ENCODE peak calls at places on chromosome X, in seven cellular contexts. One of them, this sample, is unnamed.

GRCh38 chrX:130981836-130982235 is 76.3 kb upstream of the ARHGAP36 start:
- DNase-seq in mesothelial cell of epicardium: no peak
- DNase-seq in CD8-positive, alpha-beta T cell: no peak
- DNase-seq in GM13977: no peak
- DNase-seq in foreskin fibroblast: peak; percentile 1
- DNase-seq in left ventricle myocardium inferior: no peak
- DNase-seq in kidney epithelial cell: no peak
- DNase-seq in this sample: no peak

GRCh38 chrX:9204560-9204959 is 170.6 kb upstream of the FAM9B start:
- DNase-seq in kidney epithelial cell: no peak
- DNase-seq in CD8-positive, alpha-beta T cell: no peak
- DNase-seq in left ventricle myocardium inferior: no peak
- DNase-seq in mesothelial cell of epicardium: no peak
- DNase-seq in GM13977: no peak
- DNase-seq in foreskin fibroblast: peak; percentile 52
- DNase-seq in this sample: no peak

GRCh38 chrX:108261541-108262218 is 170.1 kb downstream of the ATG4A start:
- DNase-seq in mesothelial cell of epicardium: no peak
- DNase-seq in left ventricle myocardium inferior: no peak
- DNase-seq in kidney epithelial cell: no peak
- DNase-seq in CD8-positive, alpha-beta T cell: no peak
- DNase-seq in foreskin fibroblast: peak; percentile 80
- DNase-seq in GM13977: no peak
- DNase-seq in this sample: no peak

GRCh38 chrX:17788439-17788838 is 51.1 kb downstream of the SCML1 start:
- DNase-seq in left ventricle myocardium inferior: no peak
- DNase-seq in foreskin fibroblast: peak; percentile 71
- DNase-seq in GM13977: peak; percentile 60
- DNase-seq in mesothelial cell of epicardium: no peak
- DNase-seq in CD8-positive, alpha-beta T cell: peak; percentile 1
- DNase-seq in kidney epithelial cell: peak; percentile 5
- DNase-seq in this sample: no peak

GRCh38 chrX:7586126-7586525 is 256.8 kb upstream of the VCX start:
- DNase-seq in GM13977: peak; percentile 44
- DNase-seq in CD8-positive, alpha-beta T cell: no peak
- DNase-seq in left ventricle myocardium inferior: no peak
- DNase-seq in foreskin fibroblast: peak; percentile 66
- DNase-seq in kidney epithelial cell: no peak
- DNase-seq in mesothelial cell of epicardium: no peak
- DNase-seq in this sample: no peak

GRCh38 chrX:41931591-41931990 is 8.2 kb upstream of the CASK start:
- DNase-seq in foreskin fibroblast: no peak
- DNase-seq in left ventricle myocardium inferior: no peak
- DNase-seq in GM13977: no peak
- DNase-seq in CD8-positive, alpha-beta T cell: no peak
- DNase-seq in kidney epithelial cell: no peak
- DNase-seq in mesothelial cell of epicardium: no peak
- DNase-seq in this sample: no peak

GRCh38 chrX:135384161-135384836 is 37.4 kb upstream of the SMIM10L2A start:
- DNase-seq in left ventricle myocardium inferior: no peak
- DNase-seq in foreskin fibroblast: no peak
- DNase-seq in GM13977: no peak
- DNase-seq in mesothelial cell of epicardium: no peak
- DNase-seq in kidney epithelial cell: no peak
- DNase-seq in CD8-positive, alpha-beta T cell: peak; percentile 4
- DNase-seq in this sample: no peak

GRCh38 chrX:78886550-78886949 is 58.6 kb upstream of the P2RY10 start:
- DNase-seq in foreskin fibroblast: peak; percentile 30
- DNase-seq in mesothelial cell of epicardium: no peak
- DNase-seq in left ventricle myocardium inferior: no peak
- DNase-seq in CD8-positive, alpha-beta T cell: no peak
- DNase-seq in kidney epithelial cell: no peak
- DNase-seq in GM13977: peak; percentile 16
- DNase-seq in this sample: no peak

GRCh38 chrX:26783512-26784225 is 567.7 kb downstream of the MAGEB5 start:
- DNase-seq in CD8-positive, alpha-beta T cell: no peak
- DNase-seq in foreskin fibroblast: peak; percentile 8
- DNase-seq in kidney epithelial cell: no peak
- DNase-seq in mesothelial cell of epicardium: no peak
- DNase-seq in left ventricle myocardium inferior: no peak
- DNase-seq in GM13977: no peak
- DNase-seq in this sample: no peak

GRCh38 chrX:73962948-73963347 is 341.0 kb upstream of the ZCCHC13 start:
- DNase-seq in GM13977: no peak
- DNase-seq in mesothelial cell of epicardium: no peak
- DNase-seq in left ventricle myocardium inferior: no peak
- DNase-seq in CD8-positive, alpha-beta T cell: no peak
- DNase-seq in foreskin fibroblast: no peak
- DNase-seq in kidney epithelial cell: no peak
- DNase-seq in this sample: no peak

GRCh38 chrX:117094149-117094548 is 631.4 kb upstream of the CT83 start:
- DNase-seq in foreskin fibroblast: no peak
- DNase-seq in kidney epithelial cell: no peak
- DNase-seq in mesothelial cell of epicardium: no peak
- DNase-seq in left ventricle myocardium inferior: no peak
- DNase-seq in GM13977: no peak
- DNase-seq in CD8-positive, alpha-beta T cell: no peak
- DNase-seq in this sample: no peak

GRCh38 chrX:134679644-134680043 is 21.4 kb upstream of the PLAC1 start:
- DNase-seq in foreskin fibroblast: no peak
- DNase-seq in CD8-positive, alpha-beta T cell: no peak
- DNase-seq in left ventricle myocardium inferior: no peak
- DNase-seq in mesothelial cell of epicardium: no peak
- DNase-seq in GM13977: no peak
- DNase-seq in kidney epithelial cell: no peak
- DNase-seq in this sample: no peak

GRCh38 chrX:150200820-150201287 is 162.3 kb upstream of the MAMLD1 start:
- DNase-seq in kidney epithelial cell: peak; percentile 95
- DNase-seq in CD8-positive, alpha-beta T cell: no peak
- DNase-seq in GM13977: peak; percentile 63
- DNase-seq in mesothelial cell of epicardium: peak; percentile 43
- DNase-seq in left ventricle myocardium inferior: no peak
- DNase-seq in foreskin fibroblast: peak; percentile 96
- DNase-seq in this sample: peak; percentile 90

GRCh38 chrX:10648608-10649007 is 28.2 kb upstream of the MID1 start:
- DNase-seq in GM13977: no peak
- DNase-seq in foreskin fibroblast: peak; percentile 88
- DNase-seq in kidney epithelial cell: no peak
- DNase-seq in mesothelial cell of epicardium: no peak
- DNase-seq in CD8-positive, alpha-beta T cell: no peak
- DNase-seq in left ventricle myocardium inferior: no peak
- DNase-seq in this sample: no peak

GRCh38 chrX:100931925-100932285 is 3.2 kb upstream of the XKRX start:
- DNase-seq in kidney epithelial cell: no peak
- DNase-seq in GM13977: no peak
- DNase-seq in left ventricle myocardium inferior: no peak
- DNase-seq in mesothelial cell of epicardium: no peak
- DNase-seq in foreskin fibroblast: no peak
- DNase-seq in CD8-positive, alpha-beta T cell: no peak
- DNase-seq in this sample: no peak

GRCh38 chrX:103919336-103919682 is 43.1 kb upstream of the TMSB15B start:
- DNase-seq in GM13977: no peak
- DNase-seq in kidney epithelial cell: no peak
- DNase-seq in left ventricle myocardium inferior: no peak
- DNase-seq in foreskin fibroblast: peak; percentile 58
- DNase-seq in mesothelial cell of epicardium: no peak
- DNase-seq in CD8-positive, alpha-beta T cell: no peak
- DNase-seq in this sample: no peak

GRCh38 chrX:153793291-153793690 is 884 bp downstream of the IDH3G start:
- DNase-seq in GM13977: no peak
- DNase-seq in kidney epithelial cell: no peak
- DNase-seq in CD8-positive, alpha-beta T cell: no peak
- DNase-seq in foreskin fibroblast: peak; percentile 45
- DNase-seq in mesothelial cell of epicardium: no peak
- DNase-seq in left ventricle myocardium inferior: no peak
- DNase-seq in this sample: no peak

GRCh38 chrX:153794897-153795816 is 689 bp downstream of the SSR4 start:
- DNase-seq in left ventricle myocardium inferior: no peak
- DNase-seq in kidney epithelial cell: no peak
- DNase-seq in mesothelial cell of epicardium: peak; percentile 54
- DNase-seq in GM13977: no peak
- DNase-seq in CD8-positive, alpha-beta T cell: no peak
- DNase-seq in foreskin fibroblast: peak; percentile 24
- DNase-seq in this sample: no peak

GRCh38 chrX:153791104-153791852 is 2.9 kb downstream of the IDH3G start:
- DNase-seq in mesothelial cell of epicardium: no peak
- DNase-seq in kidney epithelial cell: no peak
- DNase-seq in left ventricle myocardium inferior: no peak
- DNase-seq in GM13977: no peak
- DNase-seq in foreskin fibroblast: no peak
- DNase-seq in CD8-positive, alpha-beta T cell: no peak
- DNase-seq in this sample: no peak

GRCh38 chrX:153792368-153792767 is 1.8 kb downstream of the IDH3G start:
- DNase-seq in left ventricle myocardium inferior: no peak
- DNase-seq in kidney epithelial cell: no peak
- DNase-seq in GM13977: no peak
- DNase-seq in mesothelial cell of epicardium: no peak
- DNase-seq in CD8-positive, alpha-beta T cell: no peak
- DNase-seq in foreskin fibroblast: no peak
- DNase-seq in this sample: no peak

DNA sequence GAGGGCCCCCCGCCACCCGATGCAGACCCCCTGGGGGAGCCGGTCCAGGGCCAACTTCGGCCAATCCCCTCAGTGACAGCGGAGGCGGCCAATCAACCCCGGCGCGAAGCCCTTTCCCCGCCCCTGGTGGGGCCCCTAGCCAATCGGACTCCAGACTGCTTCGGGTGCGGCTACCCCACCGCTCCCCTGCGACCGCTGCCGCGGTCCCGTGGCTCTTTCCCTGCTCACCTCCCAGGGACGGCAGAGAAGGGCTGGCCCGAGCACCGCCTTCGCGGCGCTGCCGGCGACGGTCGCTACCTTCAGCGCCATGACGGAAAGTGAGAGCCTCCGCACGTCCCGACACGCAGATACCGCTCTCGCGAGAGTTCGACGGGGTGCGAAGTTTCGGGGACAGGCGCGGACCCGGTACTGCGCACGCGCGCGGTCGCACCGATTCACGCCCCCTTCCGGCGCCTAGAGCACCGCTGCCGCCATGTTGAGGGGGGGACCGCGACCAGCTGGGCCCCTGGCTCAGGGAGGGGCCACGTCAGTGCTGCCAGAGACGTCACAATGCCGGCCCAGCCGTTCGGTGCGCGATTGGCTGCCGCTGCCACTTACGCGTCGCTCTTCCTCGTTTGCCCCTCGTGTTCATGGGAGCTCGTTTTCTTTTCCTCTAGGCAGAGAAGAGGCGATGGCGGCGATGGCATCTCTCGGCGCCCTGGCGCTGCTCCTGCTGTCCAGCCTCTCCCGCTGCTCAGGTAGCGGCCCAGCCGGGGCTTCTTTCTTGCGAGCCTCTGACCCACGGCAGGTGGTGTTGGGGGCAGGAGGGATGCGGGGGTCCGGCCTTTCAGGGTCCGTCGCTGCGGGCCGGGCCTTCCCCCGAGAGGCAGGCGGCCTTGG is at the start of the genes IDH3G and SSR4:
- DNase-seq in CD8-positive, alpha-beta T cell: peak; percentile 87
- DNase-seq in GM13977: peak; percentile 98
- DNase-seq in mesothelial cell of epicardium: peak; percentile 92
- DNase-seq in kidney epithelial cell: peak; percentile 59
- DNase-seq in left ventricle myocardium inferior: peak; percentile 90
- DNase-seq in foreskin fibroblast: peak; percentile 97
- DNase-seq in this sample: peak; percentile 98
- TF ChIP-seq CTCF in CD8-positive, alpha-beta T cell: no peak
- TF ChIP-seq CTCF in GM13977: no peak
- TF ChIP-seq CTCF in mesothelial cell of epicardium: no peak
- TF ChIP-seq CTCF in kidney epithelial cell: no peak
- TF ChIP-seq CTCF in left ventricle myocardium inferior: peak; percentile 35
- TF ChIP-seq CTCF in foreskin fibroblast: no peak
- TF ChIP-seq CTCF in this sample: peak; percentile 19

GRCh38 chrX:145825896-145826295 is 8.3 kb downstream of the SLITRK2 start:
- DNase-seq in CD8-positive, alpha-beta T cell: no peak
- DNase-seq in left ventricle myocardium inferior: no peak
- DNase-seq in GM13977: no peak
- DNase-seq in foreskin fibroblast: no peak
- DNase-seq in kidney epithelial cell: no peak
- DNase-seq in mesothelial cell of epicardium: no peak
- DNase-seq in this sample: no peak
- TF ChIP-seq CTCF in CD8-positive, alpha-beta T cell: no peak
- TF ChIP-seq CTCF in left ventricle myocardium inferior: peak; percentile 41
- TF ChIP-seq CTCF in GM13977: peak; percentile 48
- TF ChIP-seq CTCF in foreskin fibroblast: no peak
- TF ChIP-seq CTCF in kidney epithelial cell: peak; percentile 37
- TF ChIP-seq CTCF in mesothelial cell of epicardium: peak; percentile 51
- TF ChIP-seq CTCF in this sample: peak; percentile 30

GRCh38 chrX:112736310-112736709 is 56.6 kb upstream of the LHFPL1 start:
- DNase-seq in foreskin fibroblast: no peak
- DNase-seq in GM13977: no peak
- DNase-seq in kidney epithelial cell: no peak
- DNase-seq in left ventricle myocardium inferior: no peak
- DNase-seq in CD8-positive, alpha-beta T cell: no peak
- DNase-seq in mesothelial cell of epicardium: no peak
- DNase-seq in this sample: no peak

GRCh38 chrX:112735147-112735546 is 55.4 kb upstream of the LHFPL1 start:
- DNase-seq in foreskin fibroblast: no peak
- DNase-seq in CD8-positive, alpha-beta T cell: no peak
- DNase-seq in GM13977: no peak
- DNase-seq in mesothelial cell of epicardium: no peak
- DNase-seq in left ventricle myocardium inferior: no peak
- DNase-seq in kidney epithelial cell: no peak
- DNase-seq in this sample: no peak

GRCh38 chrX:112734250-112734649 is 54.5 kb upstream of the LHFPL1 start:
- DNase-seq in CD8-positive, alpha-beta T cell: no peak
- DNase-seq in GM13977: no peak
- DNase-seq in kidney epithelial cell: no peak
- DNase-seq in left ventricle myocardium inferior: no peak
- DNase-seq in foreskin fibroblast: no peak
- DNase-seq in mesothelial cell of epicardium: no peak
- DNase-seq in this sample: no peak

DNA sequence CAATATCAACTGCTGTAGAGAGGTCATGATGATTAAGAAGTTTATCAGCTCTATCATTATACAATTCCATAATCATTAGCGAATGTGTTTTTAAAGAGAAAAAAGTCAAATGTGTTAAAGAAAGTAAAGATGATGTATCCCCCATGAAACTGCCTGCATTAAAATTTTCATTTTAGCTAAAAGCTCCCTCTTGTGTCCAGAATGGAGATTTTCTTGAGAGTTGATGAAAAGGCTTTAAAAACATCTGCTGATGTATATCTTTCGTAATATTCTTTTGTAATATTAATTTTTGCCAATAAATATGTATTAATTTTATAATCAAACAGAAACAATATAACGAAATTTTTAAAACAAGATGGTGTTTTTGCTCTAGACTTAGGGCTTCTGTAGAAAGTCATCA is 52.1 kb upstream of the LHFPL1 start:
- DNase-seq in foreskin fibroblast: peak; percentile 0
- DNase-seq in left ventricle myocardium inferior: no peak
- DNase-seq in GM13977: no peak
- DNase-seq in mesothelial cell of epicardium: no peak
- DNase-seq in CD8-positive, alpha-beta T cell: no peak
- DNase-seq in kidney epithelial cell: no peak
- DNase-seq in this sample: no peak
- TF ChIP-seq CTCF in foreskin fibroblast: peak; percentile 2
- TF ChIP-seq CTCF in left ventricle myocardium inferior: peak; percentile 26
- TF ChIP-seq CTCF in GM13977: peak; percentile 31
- TF ChIP-seq CTCF in mesothelial cell of epicardium: no peak
- TF ChIP-seq CTCF in CD8-positive, alpha-beta T cell: peak; percentile 42
- TF ChIP-seq CTCF in kidney epithelial cell: peak; percentile 30
- TF ChIP-seq CTCF in this sample: peak; percentile 55

GRCh38 chrX:46376246-46376885 is 168.9 kb downstream of the ZNF674 start:
- DNase-seq in left ventricle myocardium inferior: no peak
- DNase-seq in CD8-positive, alpha-beta T cell: no peak
- DNase-seq in foreskin fibroblast: peak; percentile 76
- DNase-seq in kidney epithelial cell: peak; percentile 12
- DNase-seq in GM13977: peak; percentile 26
- DNase-seq in mesothelial cell of epicardium: no peak
- DNase-seq in this sample: no peak
- TF ChIP-seq CTCF in left ventricle myocardium inferior: peak; percentile 45
- TF ChIP-seq CTCF in CD8-positive, alpha-beta T cell: no peak
- TF ChIP-seq CTCF in foreskin fibroblast: peak; percentile 46
- TF ChIP-seq CTCF in kidney epithelial cell: peak; percentile 47
- TF ChIP-seq CTCF in GM13977: peak; percentile 17
- TF ChIP-seq CTCF in mesothelial cell of epicardium: no peak
- TF ChIP-seq CTCF in this sample: peak; percentile 65